ENCODE peak calls at places on chromosomes 1 and 21, in six cellular contexts. A is NT2/D1; J is CD8-positive, alpha-beta T cell; L is upper lobe of right lung; K is right atrium auricular region; G is cardiac muscle cell. O is an unnamed sample.

GRCh38 chr1:167518331-167518700 is at the start of gene CD247:
- DNase-seq in G (no peak), L (no peak), J (peak; percentile 77), K (no peak), A (no peak), O (no peak)

GRCh38 chr1:53277326-53277725 is 39.0 kb upstream of the MAGOH start:
- DNase-seq in L (peak; percentile 30), K (no peak), G (no peak), J (no peak), A (no peak), O (no peak)

GRCh38 chr21:46092811-46093667 is 4.9 kb upstream of the COL6A2 start:
- DNase-seq in L (peak; percentile 59), A (no peak), J (no peak), K (peak; percentile 54), G (no peak), O (no peak)

GRCh38 chr1:25810341-25811299 is 9.1 kb upstream of the MTFR1L start:
- DNase-seq in A (peak; percentile 66), J (peak; percentile 89), G (peak; percentile 62), K (no peak), L (peak; percentile 86), O (peak; percentile 79)

GRCh38 chr1:62436039-62436465 is 797 bp upstream of the USP1 start:
- DNase-seq in L (peak; percentile 98), J (peak; percentile 94), A (no peak), G (no peak), K (no peak), O (no peak)

GRCh38 chr1:19877821-19878636 is 4.2 kb upstream of the OTUD3 start:
- DNase-seq in G (no peak), J (no peak), A (no peak), K (no peak), L (no peak), O (no peak)

GRCh38 chr1:98797506-98797905 is 136.0 kb downstream of the SNX7 start:
- DNase-seq in L (no peak), K (no peak), A (no peak), J (no peak), G (no peak), O (no peak)

GRCh38 chr1:6025269-6026094 is 20.2 kb upstream of the KCNAB2 start:
- DNase-seq in G (no peak), L (no peak), J (no peak), A (no peak), K (no peak), O (no peak)

GRCh38 chr1:223831755-223832636 is 13.8 kb downstream of the TP53BP2 start:
- DNase-seq in G (no peak), L (no peak), J (no peak), K (no peak), A (no peak), O (no peak)

GRCh38 chr1:156494309-156494895 is 6.2 kb downstream of the MEF2D start:
- DNase-seq in G (no peak), L (no peak), A (no peak), J (no peak), K (no peak), O (no peak)
- H3K4me1 ChIP-seq in G (peaks cover 88% of the 10 kb centered on the region), L (peaks cover 95% of the 10 kb centered on the region), A (peaks cover 64% of the 10 kb centered on the region), J (peaks cover 100% of the 10 kb centered on the region), K (peaks cover 90% of the 10 kb centered on the region), O (peaks cover 97% of the 10 kb centered on the region)

GRCh38 chr1:236416165-236416564 is 22.1 kb downstream of the EDARADD start:
- DNase-seq in J (peak; percentile 25), L (no peak), A (no peak), K (no peak), G (no peak), O (no peak)
- H3K4me3 ChIP-seq in J (peak overlapping the region; percentile 44), L (no peak overlapping the region), A (no peak overlapping the region), K (no peak overlapping the region), G (no peak overlapping the region), O (no peak overlapping the region)

DNA sequence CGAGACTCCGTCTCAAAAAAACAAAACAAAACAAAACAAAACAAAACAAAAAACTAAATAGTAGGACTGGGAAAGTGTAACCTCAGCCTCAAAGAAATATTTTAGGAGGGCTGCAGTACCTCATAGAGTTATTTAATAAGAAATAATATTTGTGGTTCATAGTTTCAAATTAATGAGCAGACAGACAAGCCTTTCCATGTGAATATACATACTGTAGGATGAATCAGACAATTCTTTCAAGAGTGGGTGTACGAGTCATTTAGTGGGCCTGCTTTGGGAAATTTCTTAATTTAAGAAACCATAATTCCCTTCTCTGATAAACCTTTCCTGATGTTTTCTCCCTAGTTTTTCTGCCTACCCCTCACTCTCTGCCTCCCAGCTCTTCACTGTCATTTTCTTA is 52.5 kb downstream of the CDC14A start:
- DNase-seq in J (no peak), L (no peak), K (no peak), A (no peak), G (no peak), O (no peak)
- H3K4me1 ChIP-seq in J (peaks cover 51% of the 10 kb centered on the region), L (peaks cover 10% of the 10 kb centered on the region), K (peaks cover 6% of the 10 kb centered on the region), A (no peaks in the 10 kb centered on the region), G (peaks cover 6% of the 10 kb centered on the region), O (no peaks in the 10 kb centered on the region)

GRCh38 chr21:41169258-41169576 is 1.3 kb downstream of the BACE2 start:
- DNase-seq in G (no peak), L (no peak), A (no peak), J (no peak), K (no peak), O (no peak)
- H3K4me3 ChIP-seq in G (peak overlapping the region; percentile 58), L (peak overlapping the region; percentile 73), A (peak overlapping the region; percentile 63), J (no peak overlapping the region), K (peak overlapping the region; percentile 91), O (peak overlapping the region; percentile 55)

GRCh38 chr1:37650721-37651120 is 16.0 kb upstream of the RSPO1 start:
- DNase-seq in L (no peak), J (no peak), A (no peak), G (no peak), K (no peak), O (no peak)
- H3K4me1 ChIP-seq in L (no peaks in the 10 kb centered on the region), J (no peaks in the 10 kb centered on the region), A (peaks cover 6% of the 10 kb centered on the region), G (no peaks in the 10 kb centered on the region), K (no peaks in the 10 kb centered on the region), O (no peaks in the 10 kb centered on the region)

GRCh38 chr1:115284209-115284608 is 53.8 kb downstream of the NGF start:
- DNase-seq in A (no peak), K (peak; percentile 75), G (no peak), J (no peak), L (no peak), O (no peak)

GRCh38 chr1:115283249-115283648 is 54.8 kb downstream of the NGF start:
- DNase-seq in L (no peak), G (no peak), A (no peak), K (no peak), J (no peak), O (no peak)

GRCh38 chr1:115282825-115283224 is 55.2 kb downstream of the NGF start:
- DNase-seq in J (no peak), A (no peak), L (no peak), G (no peak), K (peak; percentile 93), O (peak; percentile 42)

GRCh38 chr1:115281143-115281542 is 56.9 kb downstream of the NGF start:
- DNase-seq in A (no peak), K (no peak), J (no peak), L (no peak), G (no peak), O (no peak)

DNA sequence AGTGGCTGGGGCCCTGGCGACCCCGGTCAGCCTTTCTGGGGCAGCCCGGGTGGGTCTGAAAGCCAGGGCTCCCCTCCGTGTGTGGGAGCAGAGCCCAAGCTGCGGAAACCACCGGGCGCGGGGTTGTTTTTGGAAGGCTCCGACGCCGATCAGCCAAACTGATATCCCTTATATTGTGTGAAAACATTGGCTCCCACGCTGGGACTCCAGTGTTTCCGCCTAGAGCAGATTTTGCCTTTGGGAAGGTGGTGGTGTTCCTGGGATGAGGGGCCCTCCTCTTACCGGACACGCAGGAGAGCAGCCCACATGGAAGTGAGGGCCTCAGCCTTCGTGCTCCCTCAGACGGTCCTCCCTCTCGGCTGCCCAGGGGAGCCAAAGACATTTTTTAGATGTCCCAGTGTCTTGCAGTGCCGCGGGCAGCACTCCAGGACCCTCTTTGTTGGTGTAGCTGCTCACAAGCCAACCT is 54.3 kb downstream of the NGF start:
- DNase-seq in G (no peak), A (no peak), L (no peak), K (no peak), J (no peak), O (no peak)
- H3K4me3 ChIP-seq in G (no peak overlapping the region), A (no peak overlapping the region), L (no peak overlapping the region), K (peak overlapping the region; percentile 11), J (no peak overlapping the region), O (no peak overlapping the region)

GRCh38 chr1:228068359-228068758 is 14.1 kb upstream of the ARF1 start:
- DNase-seq in L (no peak), A (no peak), G (no peak), K (no peak), J (no peak), O (no peak)
- H3K4me1 ChIP-seq in L (no peaks in the 10 kb centered on the region), A (peaks cover 27% of the 10 kb centered on the region), G (peaks cover 1% of the 10 kb centered on the region), K (no peaks in the 10 kb centered on the region), J (no peaks in the 10 kb centered on the region), O (no peaks in the 10 kb centered on the region)

DNA sequence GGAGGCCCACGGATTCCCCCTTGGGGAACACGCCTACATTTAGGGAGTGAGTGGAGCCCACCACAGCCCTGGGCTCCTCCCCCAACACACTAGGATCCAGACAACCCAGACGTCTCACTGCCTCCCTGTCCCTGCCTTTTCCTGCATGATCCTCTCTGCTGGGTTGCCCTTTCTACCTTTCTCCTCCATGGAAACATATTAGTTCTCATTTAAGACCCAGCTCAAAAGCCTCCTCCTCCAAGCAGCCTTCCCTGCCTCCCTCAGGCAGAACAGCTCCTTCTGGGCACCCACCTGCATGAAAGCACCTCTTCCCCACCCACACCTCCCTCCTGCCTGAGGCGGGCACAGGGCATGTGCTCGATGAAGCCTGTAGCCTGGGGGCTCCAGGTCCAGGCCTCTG is 10.7 kb downstream of the COL8A2 start:
- DNase-seq in G (no peak), L (no peak), J (no peak), A (no peak), K (no peak), O (no peak)
- H3K4me3 ChIP-seq in G (no peak overlapping the region), L (no peak overlapping the region), J (no peak overlapping the region), A (no peak overlapping the region), K (no peak overlapping the region), O (no peak overlapping the region)

O was measured in body of pancreas.